ENCODE peak calls at places on chromosomes 1 and 21, in nine cellular contexts. T is ovary, I is sigmoid colon, R is A549, O is heart left ventricle, G is thyroid gland, B is transverse colon, F is uterus, V is GM12891. C is an unnamed sample.

GRCh38 chr1:198162091-198162767 is 5.4 kb downstream of the NEK7 start:
- DNase-seq in T (no peak), I (no peak), R (no peak), O (no peak), G (no peak), B (peak), F (no peak), V (no peak), C (no peak)

GRCh38 chr21:45289655-45290515 is 2.2 kb upstream of the POFUT2 start:
- DNase-seq in T (no peak), I (no peak), R (peak), O (no peak), G (no peak), B (no peak), F (no peak), V (no peak), C (no peak)

GRCh38 chr1:169307176-169307575 is 60.4 kb downstream of the NME7 start:
- DNase-seq in T (no peak), I (no peak), R (no peak), O (no peak), G (no peak), B (no peak), F (no peak), V (no peak), C (no peak)

GRCh38 chr1:88813474-88813873 is 77.9 kb downstream of the GTF2B start:
- DNase-seq in T (no peak), I (no peak), R (no peak), O (no peak), G (no peak), B (no peak), F (no peak), V (no peak), C (no peak)

GRCh38 chr1:41640756-41641482 is 156.4 kb upstream of the EDN2 start:
- DNase-seq in T (no peak), I (peak), R (no peak), O (no peak), G (no peak), B (peak), F (no peak), V (no peak), C (no peak)

GRCh38 chr21:28949318-28949717 is 43.4 kb downstream of the LTN1 start:
- DNase-seq in T (no peak), I (no peak), R (no peak), O (no peak), G (no peak), B (no peak), F (no peak), V (no peak), C (no peak)

GRCh38 chr1:77282187-77282865 is 507 bp downstream of the AK5 start:
- DNase-seq in T (no peak), I (no peak), R (peak), O (no peak), G (peak), B (no peak), F (no peak), V (peak), C (peak)

GRCh38 chr1:224425279-224425884 is 9.2 kb downstream of the WDR26 start:
- DNase-seq in T (no peak), I (no peak), R (no peak), O (no peak), G (no peak), B (no peak), F (no peak), V (no peak), C (no peak)

GRCh38 chr1:194474701-194475100 is 1288.3 kb upstream of the B3GALT2 start:
- DNase-seq in T (no peak), I (no peak), R (no peak), O (no peak), G (no peak), B (no peak), F (no peak), V (no peak), C (no peak)

GRCh38 chr1:186139706-186140105 is 235.3 kb downstream of the TPR start:
- DNase-seq in T (no peak), I (no peak), R (no peak), O (no peak), G (no peak), B (no peak), F (no peak), V (no peak), C (no peak)

GRCh38 chr1:244576259-244576892 is 76.5 kb upstream of the DESI2 start:
- DNase-seq in T (no peak), I (no peak), R (no peak), O (no peak), G (no peak), B (no peak), F (no peak), V (no peak), C (no peak)

GRCh38 chr1:206808615-206809014 is 36.3 kb upstream of the IL10 start:
- DNase-seq in T (no peak), I (no peak), R (no peak), O (no peak), G (no peak), B (peak), F (no peak), V (no peak), C (peak)

GRCh38 chr1:185636848-185637247 is 97.3 kb upstream of the HMCN1 start:
- DNase-seq in T (no peak), I (no peak), R (no peak), O (no peak), G (no peak), B (no peak), F (no peak), V (peak), C (no peak)

GRCh38 chr1:59355361-59355760 is 58.5 kb downstream of the FGGY start:
- DNase-seq in T (no peak), I (no peak), R (no peak), O (no peak), G (no peak), B (no peak), F (no peak), V (no peak), C (no peak)

GRCh38 chr1:113675299-113675698 is 84.0 kb downstream of the PHTF1 start:
- DNase-seq in T (no peak), I (no peak), R (no peak), O (no peak), G (no peak), B (no peak), F (no peak), V (no peak), C (no peak)

GRCh38 chr1:9101510-9102146 is 27.3 kb downstream of the GPR157 start:
- DNase-seq in T (peak), I (peak), R (peak), O (peak), G (no peak), B (peak), F (peak), V (peak), C (peak)

GRCh38 chr1:9890224-9890731 is 19.8 kb downstream of the CTNNBIP1 start:
- DNase-seq in T (peak), I (peak), R (peak), O (peak), G (peak), B (peak), F (peak), V (no peak), C (peak)

GRCh38 chr1:15070145-15070748 is 83.3 kb upstream of the TMEM51 start:
- DNase-seq in T (no peak), I (no peak), R (no peak), O (no peak), G (no peak), B (no peak), F (no peak), V (no peak), C (no peak)
- TF ChIP-seq POLR2A in T (no peak), I (no peak), R (no peak), O (no peak), G (no peak), B (no peak), F (no peak), V (no peak), C (no peak)

GRCh38 chr1:31643976-31644559 is 608 bp downstream of the PEF1 start:
- DNase-seq in T (no peak), I (no peak), R (no peak), O (no peak), G (no peak), B (no peak), F (no peak), V (no peak), C (no peak)
- TF ChIP-seq POLR2A in T (no peak), I (no peak), R (no peak), O (no peak), G (no peak), B (no peak), F (no peak), V (no peak), C (no peak)

GRCh38 chr21:43885721-43886120 is 20.7 kb downstream of the AGPAT3 start:
- DNase-seq in T (no peak), I (peak), R (no peak), O (no peak), G (no peak), B (no peak), F (no peak), V (no peak), C (no peak)

GRCh38 chr21:43882952-43883492 is 18.0 kb downstream of the AGPAT3 start:
- DNase-seq in T (no peak), I (no peak), R (no peak), O (no peak), G (no peak), B (no peak), F (no peak), V (no peak), C (no peak)

GRCh38 chr21:43881918-43882317 is 16.9 kb downstream of the AGPAT3 start:
- DNase-seq in T (no peak), I (no peak), R (no peak), O (no peak), G (no peak), B (no peak), F (no peak), V (no peak), C (no peak)

GRCh38 chr21:43884861-43885370 is 19.9 kb downstream of the AGPAT3 start:
- DNase-seq in T (no peak), I (peak), R (no peak), O (no peak), G (peak), B (no peak), F (no peak), V (no peak), C (no peak)

DNA sequence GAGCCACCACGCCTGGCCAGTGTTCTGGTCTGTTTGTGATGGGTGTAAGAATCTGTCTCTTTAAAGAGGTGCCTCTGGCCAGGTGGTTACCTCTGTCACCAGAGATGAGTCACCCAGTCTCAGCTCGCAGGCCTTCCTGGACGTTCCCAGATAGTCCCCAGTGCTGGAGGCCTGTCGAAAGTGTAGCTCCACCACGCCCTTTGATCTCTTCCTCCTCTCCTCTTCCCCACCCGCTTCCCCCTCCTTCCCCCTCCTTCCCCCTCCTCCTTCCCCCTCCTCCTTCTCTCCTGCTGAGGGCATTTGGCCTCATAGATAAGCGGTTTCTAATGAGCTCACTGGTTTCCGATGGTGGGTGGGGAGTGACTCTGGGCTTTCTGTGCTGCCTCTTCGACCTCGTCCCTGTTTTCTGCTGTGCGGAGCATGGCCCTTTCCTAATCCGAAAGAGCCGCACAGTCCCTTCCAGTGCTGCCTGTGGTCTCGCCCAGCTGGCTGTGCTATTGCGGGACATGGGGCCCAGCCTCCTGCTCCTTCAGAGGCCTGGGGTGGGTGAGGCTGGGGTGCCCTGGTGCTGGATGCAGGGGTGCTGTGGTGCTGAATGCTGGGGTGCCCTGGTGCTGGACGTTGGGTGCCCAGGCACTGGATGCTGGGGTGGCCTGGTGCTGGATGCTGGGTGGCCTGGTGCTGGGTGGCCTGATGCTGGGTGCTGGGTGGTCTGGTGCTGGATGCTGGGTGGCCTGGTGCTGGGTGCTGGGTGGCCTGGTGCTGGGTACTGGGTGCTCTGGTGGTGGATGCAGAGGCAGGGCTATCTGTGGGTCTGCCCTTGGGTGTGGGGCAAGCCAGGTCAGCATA is 19.2 kb downstream of the AGPAT3 start:
- DNase-seq in T (no peak), I (no peak), R (no peak), O (no peak), G (peak), B (peak), F (no peak), V (peak), C (no peak)
- TF ChIP-seq POLR2A in T (no peak), I (no peak), R (no peak), O (no peak), G (no peak), B (no peak), F (no peak), V (no peak), C (no peak)

GRCh38 chr21:42974832-42975820 is 764 bp downstream of the PKNOX1 start:
- DNase-seq in T (peak), I (peak), R (peak), O (peak), G (peak), B (peak), F (peak), V (peak), C (peak)
- TF ChIP-seq POLR2A in T (peak), I (no peak), R (peak), O (no peak), G (peak), B (peak), F (no peak), V (no peak), C (peak)

DNA sequence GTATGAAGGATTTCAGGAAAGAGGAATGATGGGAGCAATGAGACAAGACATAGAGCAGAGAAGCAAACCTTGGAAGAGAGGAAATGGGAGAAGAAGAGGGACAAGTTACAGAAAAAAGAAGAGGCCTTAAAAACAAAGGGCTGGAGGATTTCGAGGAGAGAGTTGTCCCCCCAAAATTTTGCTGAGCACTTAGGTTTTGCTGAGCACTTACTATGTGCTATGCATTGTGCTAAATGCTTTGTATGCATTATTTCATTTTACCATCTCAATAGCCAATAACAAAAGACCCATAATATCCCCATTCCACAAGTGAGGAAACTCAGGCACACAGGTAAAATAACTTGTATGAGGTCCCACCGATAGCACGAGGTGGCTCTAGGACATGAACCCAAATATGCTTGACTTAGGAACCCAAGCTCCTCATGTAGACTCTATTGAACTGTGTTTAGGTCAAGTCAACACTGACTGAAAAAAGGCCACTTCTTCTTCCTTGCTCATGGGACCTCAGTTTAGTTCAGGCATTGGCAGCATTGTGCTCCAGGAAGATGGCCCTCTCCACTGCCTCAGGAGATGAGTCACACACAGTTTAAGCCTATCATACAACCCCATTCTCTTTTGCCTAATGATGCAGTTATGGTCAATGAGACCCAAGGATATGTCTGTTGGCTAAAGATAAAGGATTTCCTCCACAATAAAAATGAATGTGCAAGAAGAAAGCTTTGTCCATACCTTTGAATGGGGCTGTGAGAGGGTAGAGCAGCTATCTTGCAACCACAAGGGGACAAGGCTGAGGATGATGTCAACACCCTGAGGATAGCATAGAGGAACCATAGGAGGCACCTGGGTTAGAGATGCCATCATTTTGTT is 2.7 kb upstream of the TRIM63 start:
- DNase-seq in T (no peak), I (no peak), R (no peak), O (no peak), G (no peak), B (no peak), F (no peak), V (no peak), C (no peak)
- TF ChIP-seq POLR2A in T (no peak), I (no peak), R (no peak), O (no peak), G (no peak), B (no peak), F (no peak), V (no peak), C (no peak)

GRCh38 chr1:32351077-32351858 is 11.0 kb downstream of the FAM229A start:
- DNase-seq in T (peak), I (peak), R (peak), O (peak), G (peak), B (peak), F (peak), V (peak), C (peak)
- TF ChIP-seq POLR2A in T (peak), I (peak), R (peak), O (peak), G (peak), B (peak), F (peak), V (no peak), C (peak)

GRCh38 chr1:201503397-201504176 is 3.3 kb downstream of the CSRP1 start:
- DNase-seq in T (peak), I (peak), R (peak), O (peak), G (peak), B (peak), F (peak), V (no peak), C (peak)
- TF ChIP-seq POLR2A in T (no peak), I (peak), R (no peak), O (no peak), G (peak), B (peak), F (peak), V (no peak), C (no peak)

C was measured in H54.